ENCODE peak calls at places on chromosomes 2 and 18, in five cellular contexts. V is HepG2, A is K562, E is H1, I is GM12878. R is an unnamed sample.

GRCh38 chr2:153532160-153532559 is 53.6 kb upstream of the RPRM start:
- DNase-seq in V (no peak), A (no peak), E (no peak), I (no peak), R (no peak)

GRCh38 chr2:162928356-162928755 is 89.8 kb upstream of the KCNH7 start:
- DNase-seq in V (no peak), A (no peak), E (no peak), I (no peak), R (no peak)

GRCh38 chr2:200616193-200616592 is 30.4 kb downstream of the AOX1 start:
- DNase-seq in V (no peak), A (no peak), E (no peak), I (no peak), R (no peak)

GRCh38 chr2:62578837-62579640 is 73.0 kb upstream of the TMEM17 start:
- DNase-seq in V (peak), A (no peak), E (no peak), I (no peak), R (peak)

GRCh38 chr2:128324008-128324896 is 5.6 kb upstream of the HS6ST1 start:
- DNase-seq in V (no peak), A (no peak), E (no peak), I (no peak), R (no peak)

GRCh38 chr2:235532307-235532706 is 38.5 kb downstream of the AGAP1 start:
- DNase-seq in V (no peak), A (no peak), E (no peak), I (no peak), R (no peak)

GRCh38 chr2:101208830-101209229 is 43.9 kb upstream of the CNOT11 start:
- DNase-seq in V (no peak), A (no peak), E (no peak), I (no peak), R (no peak)

GRCh38 chr2:189402932-189403331 is 38.3 kb upstream of the WDR75 start:
- DNase-seq in V (no peak), A (no peak), E (no peak), I (no peak), R (no peak)

GRCh38 chr2:171244466-171244969 is 83.8 kb upstream of the TLK1 start:
- DNase-seq in V (no peak), A (no peak), E (no peak), I (no peak), R (no peak)

GRCh38 chr2:169106563-169107545 is 37.5 kb downstream of the DHRS9 start:
- DNase-seq in V (no peak), A (no peak), E (no peak), I (no peak), R (no peak)

GRCh38 chr2:132815522-132815921 is 145.5 kb upstream of the LYPD1 start:
- DNase-seq in V (no peak), A (no peak), E (no peak), I (no peak), R (peak)

GRCh38 chr2:23293063-23293462 is 91.9 kb upstream of the KLHL29 start:
- DNase-seq in V (no peak), A (no peak), E (no peak), I (no peak), R (no peak)

GRCh38 chr2:230893881-230894781 is 29.4 kb downstream of the ITM2C start:
- DNase-seq in V (no peak), A (no peak), E (no peak), I (no peak), R (no peak)

GRCh38 chr2:100988630-100989417 is 13.3 kb upstream of the RPL31 start:
- DNase-seq in V (no peak), A (no peak), E (no peak), I (no peak), R (no peak)

GRCh38 chr18:48181857-48182430 is 227.2 kb downstream of the ZBTB7C start:
- DNase-seq in V (no peak), A (no peak), E (no peak), I (no peak), R (no peak)

GRCh38 chr2:211498551-211499205 is 942.3 kb downstream of the CPS1 start:
- DNase-seq in V (no peak), A (no peak), E (no peak), I (no peak), R (no peak)

GRCh38 chr2:1011018-1011405 is 60.4 kb downstream of the SNTG2 start:
- DNase-seq in V (no peak), A (no peak), E (no peak), I (no peak), R (no peak)

GRCh38 chr2:177900091-177900490 is 172.5 kb downstream of the PDE11A start:
- DNase-seq in V (no peak), A (no peak), E (no peak), I (no peak), R (no peak)

GRCh38 chr2:27091746-27092695 is 5.4 kb downstream of the KHK start:
- DNase-seq in V (no peak), A (no peak), E (no peak), I (no peak), R (no peak)

GRCh38 chr2:98134601-98135000 is 47.6 kb downstream of the VWA3B start:
- DNase-seq in V (no peak), A (no peak), E (no peak), I (no peak), R (no peak)

GRCh38 chr2:203811491-203812221 is 55.9 kb upstream of the CTLA4 start:
- DNase-seq in V (peak), A (no peak), E (no peak), I (no peak), R (peak)

GRCh38 chr2:15942711-15943345 is 2.5 kb downstream of the MYCN start:
- DNase-seq in V (no peak), A (no peak), E (no peak), I (no peak), R (no peak)

GRCh38 chr18:25561923-25562322 is 210.0 kb upstream of the ZNF521 start:
- DNase-seq in V (peak), A (peak), E (no peak), I (no peak), R (peak)

GRCh38 chr2:73053316-73054114 is 18.0 kb downstream of the SFXN5 start:
- DNase-seq in V (no peak), A (no peak), E (no peak), I (no peak), R (no peak)

GRCh38 chr2:160418398-160418765 is 75.2 kb downstream of the RBMS1 start:
- DNase-seq in V (no peak), A (no peak), E (no peak), I (no peak), R (no peak)

GRCh38 chr2:160417745-160418397 is 75.7 kb downstream of the RBMS1 start:
- DNase-seq in V (no peak), A (no peak), E (no peak), I (no peak), R (peak)

GRCh38 chr2:160418853-160419252 is 74.8 kb downstream of the RBMS1 start:
- DNase-seq in V (no peak), A (no peak), E (no peak), I (no peak), R (no peak)

GRCh38 chr2:160419776-160420521 is 73.7 kb downstream of the RBMS1 start:
- DNase-seq in V (no peak), A (no peak), E (no peak), I (no peak), R (no peak)

DNA sequence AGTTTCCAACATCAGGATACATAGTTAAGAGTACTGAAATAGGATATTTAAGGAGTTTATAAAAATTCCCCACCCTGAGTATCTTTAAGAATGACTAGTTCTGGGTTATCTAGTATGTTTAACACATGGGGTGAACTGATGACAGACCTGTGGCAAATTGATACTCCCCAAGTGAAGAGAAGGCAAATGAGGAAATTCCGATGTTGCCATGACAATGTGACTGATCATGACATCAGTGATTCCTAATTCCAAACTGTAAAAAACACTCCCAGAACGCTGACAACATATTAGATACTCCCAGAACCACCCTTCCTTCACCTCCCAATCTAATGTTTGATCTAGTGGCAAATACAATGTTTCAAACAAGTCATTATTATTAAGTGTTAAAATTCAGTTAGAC is 77.6 kb downstream of the RBMS1 start:
- DNase-seq in V (no peak), A (no peak), E (no peak), I (no peak), R (no peak)
- TF ChIP-seq KDM1A in V (no peak), A (no peak), E (no peak), I (no peak), R (no peak)

GRCh38 chr2:176455865-176456291 is 186.6 kb downstream of the MTX2 start:
- DNase-seq in V (no peak), A (peak), E (no peak), I (no peak), R (no peak)
- TF ChIP-seq KDM1A in V (no peak), A (no peak), E (no peak), I (no peak), R (no peak)

DNA sequence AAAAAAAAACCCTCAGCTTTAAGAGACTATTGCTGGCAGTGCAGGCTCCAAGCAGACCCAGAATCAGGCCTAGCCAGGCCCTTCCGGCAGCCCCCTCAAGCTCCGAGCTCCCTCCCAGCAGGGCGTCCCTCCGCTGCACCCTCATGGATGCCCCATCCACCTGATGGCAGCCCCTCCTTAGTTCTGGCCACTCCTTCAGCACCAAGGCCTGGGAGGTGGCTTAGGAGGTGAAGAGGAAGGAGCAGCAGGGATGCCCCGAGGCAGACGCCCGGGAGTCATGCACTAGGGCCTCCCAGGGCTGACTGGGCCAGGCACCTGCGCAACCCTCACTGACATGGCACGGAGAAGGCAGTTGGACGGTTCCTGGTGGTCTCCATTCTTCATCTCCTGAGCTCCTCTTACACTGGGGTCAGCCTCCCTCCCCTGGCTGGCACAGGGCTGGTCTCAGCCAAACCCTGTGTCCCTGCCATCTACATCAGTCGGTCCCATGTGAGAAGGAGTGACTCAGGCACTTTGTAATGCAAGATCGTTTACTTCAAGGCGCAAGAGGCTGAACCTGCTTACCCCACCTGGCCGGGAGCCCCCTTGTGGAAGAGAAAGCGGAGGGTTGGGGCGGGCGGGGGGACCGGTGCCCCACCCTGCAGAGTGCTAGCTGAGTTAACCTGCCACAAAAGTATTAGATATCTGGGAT is 53.5 kb upstream of the ID2 start:
- DNase-seq in V (no peak), A (peak), E (no peak), I (no peak), R (peak)
- TF ChIP-seq KDM1A in V (no peak), A (no peak), E (no peak), I (no peak), R (no peak)

GRCh38 chr18:35559867-35560266 is 21.7 kb upstream of the GALNT1 start:
- DNase-seq in V (peak), A (no peak), E (no peak), I (no peak), R (no peak)
- TF ChIP-seq KDM1A in V (no peak), A (no peak), E (no peak), I (no peak), R (no peak)

DNA sequence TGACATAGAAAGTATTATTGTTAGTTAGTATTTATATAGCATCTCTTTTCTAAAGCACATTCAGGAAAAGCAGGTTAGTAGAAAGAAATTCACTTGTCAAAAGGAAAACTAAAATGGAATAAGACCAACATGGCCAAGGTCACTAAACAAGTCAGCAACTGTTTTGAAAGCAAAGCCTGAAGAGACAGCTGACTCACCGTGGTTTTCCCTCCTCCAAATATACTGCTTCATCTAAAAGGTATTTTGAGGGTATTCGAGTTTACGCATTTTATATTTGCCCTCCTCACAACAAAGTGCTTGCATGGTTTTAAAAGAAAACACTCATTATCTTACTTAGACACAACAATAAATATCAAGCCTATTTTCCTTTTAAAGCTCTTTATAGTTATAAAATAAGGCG is 24.0 kb downstream of the ZNF385B start:
- DNase-seq in V (peak), A (no peak), E (no peak), I (no peak), R (no peak)
- TF ChIP-seq KDM1A in V (no peak), A (no peak), E (no peak), I (no peak), R (no peak)

DNA sequence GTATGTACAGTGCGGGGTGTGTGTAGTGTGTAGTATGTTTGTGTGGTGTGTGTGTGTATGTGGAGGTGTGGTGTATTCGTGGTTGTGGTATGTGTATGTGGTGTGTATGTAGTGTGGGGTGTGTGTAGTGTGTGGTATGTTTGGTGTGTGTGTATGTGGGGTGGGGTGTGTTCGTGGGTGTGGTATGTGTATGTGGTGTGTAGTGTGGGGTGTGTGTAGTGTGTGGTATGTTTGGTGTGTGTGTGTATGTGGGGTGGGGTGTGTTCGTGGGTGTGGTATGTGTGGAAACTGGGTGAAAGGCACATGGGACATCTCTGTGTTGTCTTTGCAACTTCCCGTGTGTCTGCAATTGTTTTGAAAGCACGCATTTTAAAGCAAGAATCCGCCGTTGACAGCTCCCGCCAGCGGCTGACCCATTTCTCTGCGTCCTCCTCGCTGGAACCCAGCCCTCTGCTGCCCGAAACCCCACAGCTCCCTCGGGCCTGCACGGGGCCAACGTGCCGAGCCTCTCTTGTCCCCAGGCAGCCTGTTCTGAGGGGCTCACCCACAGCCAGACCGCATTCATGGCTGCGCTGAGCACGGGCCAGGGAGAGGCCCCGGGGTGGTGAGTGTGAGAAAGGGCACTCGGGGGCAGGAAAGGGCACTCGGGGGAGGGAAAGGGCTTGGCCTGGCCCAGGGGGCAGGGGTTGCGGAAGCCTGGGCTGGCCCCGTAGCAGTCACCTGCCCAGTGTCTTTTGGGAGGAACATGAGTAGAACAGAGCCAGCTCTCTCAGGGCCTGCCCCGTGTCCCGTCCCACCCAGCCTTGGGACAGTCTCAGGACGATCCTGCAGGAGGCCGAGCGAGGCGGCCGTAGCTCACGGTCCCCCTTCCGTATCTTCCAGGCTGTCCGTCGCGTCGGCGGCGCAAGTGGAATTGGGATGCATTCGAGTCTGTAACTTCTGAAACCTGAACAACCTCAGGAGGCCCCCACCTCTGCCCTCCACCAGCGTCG is 61.4 kb downstream of the TWIST2 start:
- DNase-seq in V (no peak), A (no peak), E (no peak), I (no peak), R (no peak)
- TF ChIP-seq KDM1A in V (no peak), A (no peak), E (no peak), I (no peak), R (no peak)

GRCh38 chr2:46859482-46859881 is 56.1 kb downstream of the MCFD2 start:
- DNase-seq in V (no peak), A (no peak), E (no peak), I (no peak), R (no peak)
- TF ChIP-seq KDM1A in V (no peak), A (no peak), E (no peak), I (no peak), R (no peak)

GRCh38 chr18:245282-245847 is 22.5 kb downstream of the THOC1 start:
- DNase-seq in V (no peak), A (no peak), E (no peak), I (no peak), R (no peak)

DNA sequence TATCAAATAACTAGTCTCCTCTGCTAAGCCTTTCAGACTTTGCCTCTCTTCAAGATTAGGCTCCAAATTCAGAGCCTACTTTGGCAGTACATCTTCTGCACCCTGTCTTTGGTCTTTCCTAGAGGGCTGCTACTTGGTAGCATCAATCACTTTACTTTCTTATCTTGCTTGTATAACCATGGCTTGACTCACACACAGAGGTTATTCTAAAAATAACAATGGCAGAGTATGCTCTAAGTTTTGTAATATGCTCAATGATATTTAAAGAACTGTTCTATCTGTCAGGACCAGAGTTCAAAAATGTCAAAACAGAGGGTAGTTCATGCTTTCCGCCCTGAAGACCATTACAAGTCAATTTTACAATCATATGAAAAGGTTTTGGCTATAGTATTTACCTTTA is 27.7 kb downstream of the THOC1 start:
- DNase-seq in V (no peak), A (no peak), E (no peak), I (no peak), R (no peak)
- TF ChIP-seq KDM1A in V (no peak), A (no peak), E (no peak), I (no peak), R (no peak)

R was measured in A549.